ENCODE peak calls at places on chromosomes 11 and 22, in ten cellular contexts. Q is hepatocyte; J is foreskin fibroblast; X is CD4-positive, alpha-beta T cell; E is lung; L is NB4; K is PC-3; D is IMR-90; P is spleen; W is choroid plexus epithelial cell. V is an unnamed sample.

GRCh38 chr22:17369553-17370035 is 334 bp downstream of the CECR2 start:
- DNase-seq in Q (peak; percentile 75), J (no peak), X (no peak), E (no peak), L (peak; percentile 66), K (no peak), D (no peak), P (peak; percentile 82), W (peak; percentile 38), V (no peak)

GRCh38 chr11:10490398-10491232 is 35.6 kb downstream of the AMPD3 start:
- DNase-seq in Q (peak; percentile 61), J (peak; percentile 100), X (no peak), E (peak; percentile 71), L (peak; percentile 16), K (peak; percentile 97), D (peak; percentile 99), P (peak; percentile 76), W (peak; percentile 92), V (peak; percentile 83)

GRCh38 chr11:121571466-121571865 is 118.7 kb upstream of the SORL1-AS1 start:
- DNase-seq in Q (no peak), J (no peak), X (no peak), E (no peak), L (no peak), K (no peak), D (no peak), P (no peak), W (no peak), V (no peak)

GRCh38 chr11:74070713-74071506 is 62.0 kb upstream of the UCP3 start:
- DNase-seq in Q (no peak), J (no peak), X (no peak), E (no peak), L (no peak), K (peak; percentile 70), D (no peak), P (no peak), W (peak; percentile 28), V (no peak)

GRCh38 chr11:67265633-67266423 is 445 bp upstream of the GRK2 start:
- DNase-seq in Q (peak; percentile 89), J (peak; percentile 43), X (peak; percentile 75), E (peak; percentile 81), L (peak; percentile 79), K (peak; percentile 77), D (peak; percentile 33), P (peak; percentile 97), W (peak; percentile 51), V (no peak)

GRCh38 chr11:115475564-115475963 is 28.7 kb downstream of the CADM1 start:
- DNase-seq in Q (no peak), J (no peak), X (no peak), E (no peak), L (no peak), K (no peak), D (no peak), P (no peak), W (no peak), V (no peak)

GRCh38 chr22:48957311-48957986 is 870.2 kb downstream of the BRD1 start:
- DNase-seq in Q (no peak), J (no peak), X (no peak), E (peak; percentile 26), L (no peak), K (no peak), D (no peak), P (peak; percentile 66), W (no peak), V (no peak)

GRCh38 chr22:48147404-48147803 is 1385.0 kb downstream of the TBC1D22A start:
- DNase-seq in Q (no peak), J (no peak), X (no peak), E (no peak), L (no peak), K (no peak), D (no peak), P (no peak), W (no peak), V (no peak)

GRCh38 chr11:118928870-118929495 is 3.3 kb upstream of the BCL9L start:
- DNase-seq in Q (peak; percentile 84), J (no peak), X (no peak), E (no peak), L (no peak), K (peak; percentile 71), D (peak; percentile 41), P (peak; percentile 92), W (peak; percentile 60), V (no peak)
- TF ChIP-seq CTCF in Q (no peak), J (no peak), X (no peak), E (no peak), L (no peak), K (peak; percentile 21), D (peak; percentile 5), P (no peak), W (no peak), V (no peak)

GRCh38 chr11:89442801-89443200 is 48.4 kb downstream of the NOX4 start:
- DNase-seq in Q (no peak), J (no peak), X (no peak), E (no peak), L (no peak), K (no peak), D (no peak), P (no peak), W (no peak), V (no peak)

GRCh38 chr11:89441606-89442005 is 49.6 kb downstream of the NOX4 start:
- DNase-seq in Q (no peak), J (no peak), X (no peak), E (no peak), L (no peak), K (no peak), D (no peak), P (no peak), W (no peak), V (no peak)

GRCh38 chr11:89436071-89436470 is 55.1 kb downstream of the NOX4 start:
- DNase-seq in Q (peak; percentile 77), J (peak; percentile 63), X (no peak), E (peak; percentile 45), L (peak; percentile 17), K (no peak), D (peak; percentile 58), P (no peak), W (peak; percentile 91), V (no peak)

GRCh38 chr11:89433278-89433677 is 57.9 kb downstream of the NOX4 start:
- DNase-seq in Q (no peak), J (no peak), X (no peak), E (no peak), L (no peak), K (no peak), D (no peak), P (no peak), W (no peak), V (no peak)

GRCh38 chr11:89437317-89437716 is 53.9 kb downstream of the NOX4 start:
- DNase-seq in Q (no peak), J (no peak), X (no peak), E (no peak), L (no peak), K (no peak), D (no peak), P (no peak), W (no peak), V (no peak)
- TF ChIP-seq CTCF in Q (no peak), J (no peak), X (no peak), E (no peak), L (no peak), K (peak; percentile 40), D (peak; percentile 2), P (no peak), W (peak; percentile 14), V (no peak)

GRCh38 chr11:27022659-27023251 is 17.9 kb upstream of the BBOX1 start:
- DNase-seq in Q (no peak), J (no peak), X (no peak), E (no peak), L (no peak), K (no peak), D (no peak), P (no peak), W (no peak), V (no peak)

GRCh38 chr11:27025312-27025955 is 15.2 kb upstream of the BBOX1 start:
- DNase-seq in Q (no peak), J (no peak), X (no peak), E (no peak), L (no peak), K (no peak), D (no peak), P (no peak), W (no peak), V (no peak)

GRCh38 chr11:27025957-27026356 is 14.7 kb upstream of the BBOX1 start:
- DNase-seq in Q (no peak), J (no peak), X (no peak), E (no peak), L (no peak), K (no peak), D (no peak), P (no peak), W (no peak), V (no peak)

GRCh38 chr11:27028653-27029052 is 12.0 kb upstream of the BBOX1 start:
- DNase-seq in Q (no peak), J (no peak), X (no peak), E (no peak), L (no peak), K (no peak), D (no peak), P (no peak), W (no peak), V (no peak)

GRCh38 chr11:27024865-27025264 is 15.8 kb upstream of the BBOX1 start:
- DNase-seq in Q (no peak), J (no peak), X (no peak), E (no peak), L (no peak), K (no peak), D (no peak), P (no peak), W (no peak), V (no peak)
- TF ChIP-seq CTCF in Q (no peak), J (no peak), X (no peak), E (no peak), L (no peak), K (no peak), D (no peak), P (no peak), W (no peak), V (no peak)

GRCh38 chr22:30175743-30176288 is 70.7 kb downstream of the LIF start:
- DNase-seq in Q (no peak), J (no peak), X (no peak), E (no peak), L (no peak), K (no peak), D (no peak), P (no peak), W (no peak), V (no peak)

GRCh38 chr22:30181459-30182353 is 64.9 kb downstream of the LIF start:
- DNase-seq in Q (no peak), J (no peak), X (no peak), E (no peak), L (peak; percentile 67), K (no peak), D (no peak), P (no peak), W (no peak), V (no peak)

GRCh38 chr22:30176431-30176830 is 70.1 kb downstream of the LIF start:
- DNase-seq in Q (no peak), J (no peak), X (no peak), E (no peak), L (no peak), K (no peak), D (no peak), P (no peak), W (no peak), V (no peak)

GRCh38 chr22:30180616-30181015 is 65.9 kb downstream of the LIF start:
- DNase-seq in Q (no peak), J (no peak), X (no peak), E (no peak), L (no peak), K (no peak), D (no peak), P (no peak), W (no peak), V (no peak)

DNA sequence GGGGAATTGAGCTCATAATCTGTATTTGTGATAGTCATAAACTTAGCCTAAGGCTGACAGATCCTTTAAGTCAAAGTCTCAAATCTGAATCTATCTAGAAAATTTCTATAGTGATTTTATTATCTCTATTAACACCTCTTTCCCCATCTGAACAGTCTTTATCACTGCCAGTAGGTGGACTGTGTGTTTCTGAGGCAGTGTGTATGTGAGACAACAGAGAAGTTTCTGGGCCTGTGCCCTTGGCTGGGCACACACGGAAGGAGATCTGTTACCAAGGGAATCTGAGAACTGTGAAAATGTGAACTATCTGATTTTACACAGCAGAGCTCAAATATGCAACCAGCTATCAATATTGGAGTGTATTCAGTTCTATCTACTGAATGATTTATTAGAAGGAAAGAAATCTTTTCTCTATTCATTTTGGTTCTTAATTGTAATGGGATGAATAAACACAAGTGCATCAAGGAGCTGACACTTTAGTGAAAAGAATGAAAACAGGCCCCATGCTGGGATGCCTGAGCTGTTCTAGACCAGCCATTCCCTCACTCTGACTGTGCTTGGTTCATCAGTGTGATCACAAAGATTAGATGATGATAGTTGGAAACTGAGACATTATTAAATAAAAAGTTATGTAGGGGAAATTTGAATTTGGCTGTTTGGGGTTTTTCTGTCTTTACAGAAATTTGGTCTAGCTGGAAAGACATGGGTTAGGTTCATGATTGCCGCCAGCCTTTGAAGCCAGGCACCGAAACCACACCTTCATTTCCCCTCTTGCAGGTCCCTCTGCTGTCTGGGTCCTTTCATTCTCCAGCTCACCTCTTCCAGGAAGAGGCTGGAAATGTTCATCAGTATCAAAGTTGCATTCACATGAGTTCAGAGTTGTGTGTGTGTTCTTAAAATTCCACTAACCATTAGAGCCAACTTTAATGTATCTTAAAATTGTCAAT is 68.1 kb downstream of the LIF start:
- DNase-seq in Q (no peak), J (no peak), X (no peak), E (no peak), L (no peak), K (no peak), D (no peak), P (no peak), W (no peak), V (no peak)
- TF ChIP-seq CTCF in Q (no peak), J (no peak), X (no peak), E (no peak), L (no peak), K (peak; percentile 8), D (no peak), P (no peak), W (peak; percentile 41), V (no peak)